ENCODE peak calls at places on chromosomes 13 and 19, in five cellular contexts. R is heart left ventricle, X is adrenal gland, O is Peyer's patch, M is breast epithelium. T is an unnamed sample.

GRCh38 chr19:49869009-49869483 is 1.7 kb upstream of the PNKP start:
- DNase-seq in O (no peak), M (no peak), R (no peak), X (no peak), T (no peak)

GRCh38 chr13:104586010-104586746 is 1520.0 kb upstream of the SLC10A2 start:
- DNase-seq in M (no peak), X (no peak), O (no peak), R (no peak), T (no peak)

GRCh38 chr13:71659427-71659826 is 207.6 kb downstream of the DACH1 start:
- DNase-seq in R (no peak), M (no peak), O (no peak), X (no peak), T (no peak)

GRCh38 chr13:44404261-44405139 is 30.9 kb downstream of the SERP2 start:
- DNase-seq in X (no peak), O (no peak), R (no peak), M (peak; percentile 33), T (no peak)

GRCh38 chr13:81148822-81149221 is 807.9 kb upstream of the SPRY2 start:
- DNase-seq in X (no peak), R (no peak), M (no peak), O (no peak), T (no peak)

GRCh38 chr13:20566424-20566916 is 487 bp upstream of the IFT88 start:
- DNase-seq in R (no peak), X (peak; percentile 83), O (peak; percentile 83), M (peak; percentile 40), T (peak; percentile 70)

GRCh38 chr19:33606556-33606955 is 15.2 kb upstream of the CHST8 start:
- DNase-seq in X (no peak), R (no peak), M (no peak), O (no peak), T (no peak)

GRCh38 chr13:46983881-46984280 is 87.0 kb upstream of the HTR2A start:
- DNase-seq in M (no peak), X (no peak), R (no peak), O (no peak), T (no peak)

GRCh38 chr19:14149011-14149410 is 12.6 kb upstream of the ASF1B start:
- DNase-seq in M (no peak), O (peak; percentile 47), R (no peak), X (no peak), T (no peak)
- H3K27ac ChIP-seq in M (peak overlapping the region; percentile 74), O (peak overlapping the region; percentile 67), R (peak overlapping the region; percentile 55), X (no peak overlapping the region), T (peak overlapping the region; percentile 79)

GRCh38 chr13:113110852-113111315 is 5.3 kb downstream of the F7 start:
- DNase-seq in O (peak; percentile 28), R (peak; percentile 48), M (no peak), X (no peak), T (no peak)

GRCh38 chr13:113110048-113110851 is 4.7 kb downstream of the F7 start:
- DNase-seq in R (peak; percentile 67), X (no peak), M (no peak), O (peak; percentile 44), T (no peak)

GRCh38 chr13:113106666-113107065 is 1.1 kb downstream of the F7 start:
- DNase-seq in M (no peak), O (no peak), R (peak; percentile 56), X (no peak), T (no peak)

GRCh38 chr13:113106053-113106452 is 462 bp downstream of the F7 start:
- DNase-seq in O (no peak), M (no peak), X (no peak), R (peak; percentile 34), T (no peak)

DNA sequence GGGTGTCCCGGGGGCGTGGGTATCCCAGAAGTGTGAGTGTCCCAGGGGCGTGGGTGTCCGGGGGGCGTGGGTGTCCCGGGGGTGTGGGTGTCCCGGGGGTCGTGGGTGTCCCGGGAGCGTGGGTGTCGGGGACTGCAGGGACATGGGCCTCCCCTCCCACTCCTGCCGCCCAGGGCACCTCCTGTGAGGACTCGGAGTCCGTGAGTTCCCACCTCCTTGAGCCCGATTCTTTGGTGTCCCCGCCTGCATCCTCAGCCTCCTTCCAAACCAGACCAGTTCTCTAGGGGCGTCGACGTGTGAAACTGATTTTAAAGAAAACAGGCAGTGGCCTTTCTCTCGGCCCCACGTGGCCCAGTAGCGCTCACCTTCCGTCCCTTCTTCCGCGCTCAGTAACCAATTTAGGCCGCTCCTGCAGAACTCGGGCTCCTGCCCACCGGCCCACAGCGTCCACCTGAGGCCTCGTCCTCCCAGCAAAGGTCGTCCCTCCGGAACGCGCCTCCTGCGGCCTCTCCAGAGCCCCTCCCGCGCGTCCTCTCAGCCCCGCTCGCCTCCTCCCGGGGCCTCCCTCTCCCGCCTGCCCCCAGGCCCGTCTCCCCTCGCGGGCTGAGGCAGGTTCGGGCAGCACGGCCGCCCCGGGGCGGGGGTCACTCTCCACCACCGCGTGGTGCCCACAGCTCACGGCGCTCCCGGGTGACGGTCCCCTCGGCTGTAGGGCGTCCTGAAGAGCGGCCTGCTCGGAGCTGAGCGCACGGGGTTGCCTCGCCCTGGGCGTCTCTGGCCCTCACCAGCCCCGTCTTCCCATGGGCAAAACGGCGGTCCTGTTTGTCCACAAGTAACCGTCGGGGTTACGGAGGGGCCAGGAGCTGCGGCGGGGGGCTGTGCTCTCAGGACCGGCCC is 3.8 kb downstream of the F7 start:
- DNase-seq in M (no peak), O (peak; percentile 43), X (no peak), R (peak; percentile 48), T (no peak)
- H3K4me3 ChIP-seq in M (peak overlapping the region; percentile 34), O (no peak overlapping the region), X (no peak overlapping the region), R (peak overlapping the region; percentile 55), T (no peak overlapping the region)

GRCh38 chr19:35744335-35744687 is 907 bp downstream of the U2AF1L4 start:
- DNase-seq in M (no peak), R (no peak), X (no peak), O (no peak), T (no peak)

GRCh38 chr19:35745328-35746086 is at the start of the genes PSENEN and U2AF1L4:
- DNase-seq in O (peak; percentile 95), M (peak; percentile 99), R (peak; percentile 98), X (peak; percentile 99), T (peak; percentile 98)

GRCh38 chr19:35746087-35746462 is 624 bp downstream of the PSENEN start:
- DNase-seq in R (no peak), M (no peak), X (no peak), O (no peak), T (no peak)

GRCh38 chr19:35743640-35744306 is 1.4 kb downstream of the U2AF1L4 start:
- DNase-seq in R (no peak), M (no peak), O (no peak), X (no peak), T (no peak)

DNA sequence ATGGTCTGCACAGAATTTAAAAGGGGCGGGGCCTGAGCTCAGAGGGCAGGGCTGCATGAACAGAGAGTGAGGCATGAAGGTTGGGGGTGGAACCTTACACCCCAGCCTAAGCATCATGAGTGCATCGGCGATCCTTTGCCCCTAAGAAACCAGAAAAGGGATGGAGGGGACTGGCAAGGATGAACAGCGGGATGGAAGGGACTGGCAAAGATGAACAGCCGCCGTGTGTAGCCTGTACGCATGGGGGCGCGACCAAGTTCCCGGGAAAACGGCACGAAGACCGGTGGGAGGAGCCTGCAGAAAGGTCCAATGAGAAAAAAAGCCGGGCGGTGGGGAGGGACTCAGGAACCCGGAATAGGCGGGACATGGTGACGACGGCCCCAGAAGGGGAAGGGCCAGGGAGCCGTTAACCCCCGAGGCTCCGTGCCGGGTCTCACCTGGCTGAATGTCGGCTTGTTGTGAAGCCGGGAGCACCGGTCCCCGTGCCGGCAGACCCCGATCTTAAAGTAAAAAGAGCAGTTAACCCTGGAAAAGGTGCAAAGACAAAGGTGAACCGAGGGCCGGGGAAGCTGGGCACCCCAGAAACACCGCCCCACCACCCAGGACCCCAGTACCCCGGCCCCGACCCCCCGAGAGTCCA is 410 bp downstream of the U2AF1L4 start:
- DNase-seq in X (peak; percentile 98), O (peak; percentile 95), M (peak; percentile 96), R (peak; percentile 96), T (peak; percentile 97)
- TF ChIP-seq POLR2A in X (no peak), O (no peak), M (no peak), R (no peak), T (no peak)

GRCh38 chr13:24230428-24231072 is 70.0 kb downstream of the SPATA13 start:
- DNase-seq in M (no peak), O (no peak), R (no peak), X (no peak), T (no peak)

GRCh38 chr13:24232037-24232436 is 71.5 kb downstream of the SPATA13 start:
- DNase-seq in X (no peak), R (no peak), O (peak; percentile 70), M (no peak), T (no peak)

GRCh38 chr13:24233351-24233901 is 72.9 kb downstream of the SPATA13 start:
- DNase-seq in X (no peak), M (no peak), R (no peak), O (no peak), T (no peak)

GRCh38 chr13:24234200-24234915 is 73.8 kb downstream of the SPATA13 start:
- DNase-seq in R (no peak), M (no peak), X (no peak), O (no peak), T (no peak)

DNA sequence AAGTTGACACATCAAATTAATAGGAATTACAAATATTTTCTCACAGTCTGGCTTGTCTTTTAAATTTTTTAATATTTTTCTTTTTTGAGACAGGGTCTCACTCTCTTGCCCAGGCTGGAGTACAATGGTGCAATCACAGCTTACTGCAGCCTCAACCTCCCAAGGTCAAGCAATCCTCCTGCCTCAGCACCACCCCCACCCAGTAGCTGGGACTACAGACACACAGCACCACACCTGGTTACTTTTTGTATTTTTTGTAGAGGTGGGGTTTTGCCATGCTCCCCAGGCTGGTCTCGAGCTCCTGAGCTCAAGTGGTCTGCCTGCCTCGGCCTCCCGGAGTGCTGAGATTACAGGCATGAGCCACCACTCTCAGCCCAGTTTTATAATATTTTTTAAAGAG is 72.0 kb downstream of the SPATA13 start:
- DNase-seq in M (no peak), R (no peak), X (no peak), O (no peak), T (no peak)
- H3K27ac ChIP-seq in M (no peak overlapping the region), R (no peak overlapping the region), X (no peak overlapping the region), O (no peak overlapping the region), T (no peak overlapping the region)

GRCh38 chr13:110232146-110232545 is 74.8 kb downstream of the COL4A1 start:
- DNase-seq in R (no peak), X (no peak), O (no peak), M (no peak), T (no peak)

GRCh38 chr13:110234532-110234931 is 72.4 kb downstream of the COL4A1 start:
- DNase-seq in R (no peak), O (no peak), M (no peak), X (peak; percentile 38), T (no peak)

GRCh38 chr13:110232756-110233155 is 74.2 kb downstream of the COL4A1 start:
- DNase-seq in X (peak; percentile 59), M (no peak), R (no peak), O (no peak), T (no peak)

GRCh38 chr13:110233682-110234280 is 73.2 kb downstream of the COL4A1 start:
- DNase-seq in X (no peak), M (no peak), R (no peak), O (no peak), T (no peak)

DNA sequence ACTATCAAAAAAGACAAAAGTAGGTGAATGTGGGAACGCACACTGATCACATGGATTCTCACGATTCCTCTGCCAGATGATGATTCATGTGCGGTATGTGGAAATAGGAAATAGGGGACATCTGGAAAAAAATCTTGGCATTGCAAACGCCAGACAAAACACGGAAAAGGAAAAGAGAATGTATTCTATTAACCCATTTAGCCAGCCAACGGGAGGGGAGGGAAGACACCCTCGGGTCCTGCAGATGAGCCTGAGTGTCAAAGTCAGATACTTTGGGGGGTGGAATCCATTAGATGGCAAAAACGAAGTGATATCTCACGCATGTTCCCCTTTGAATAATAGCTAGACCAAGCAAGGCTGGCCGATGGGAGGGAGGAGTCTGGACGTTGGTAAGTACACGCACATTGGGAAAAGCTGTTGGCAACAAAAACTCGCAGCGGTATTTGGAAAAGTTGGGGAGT is 73.7 kb downstream of the COL4A1 start:
- DNase-seq in O (no peak), X (peak; percentile 68), R (no peak), M (no peak), T (peak; percentile 79)
- H3K4me3 ChIP-seq in O (no peak overlapping the region), X (no peak overlapping the region), R (peak overlapping the region; percentile 19), M (peak overlapping the region; percentile 10), T (no peak overlapping the region)

T was measured in uterus.